ENCODE peak calls at places on chromosomes 13 and 19, in four cellular contexts. X, E, I and K are unnamed samples.

GRCh38 chr19:56746367-56746766 is 74.8 kb upstream of the ZNF835 start:
- DNase-seq in E (no peak), I (no peak), X (no peak), K (no peak)

GRCh38 chr19:19185853-19186728 is 5.9 kb downstream of the BORCS8 start:
- DNase-seq in I (peak), X (peak), E (peak), K (no peak)

GRCh38 chr13:34993470-34993869 is 51.4 kb downstream of the NBEA start:
- DNase-seq in E (no peak), I (no peak), X (no peak), K (no peak)

GRCh38 chr19:2702170-2703076 is at the start of gene GNG7:
- DNase-seq in E (peak), I (peak), X (peak), K (peak)

GRCh38 chr13:31168166-31168565 is 6.5 kb upstream of the HSPH1 start:
- DNase-seq in E (no peak), I (no peak), X (no peak), K (no peak)

GRCh38 chr19:1811472-1811894 is 593 bp downstream of the ATP8B3 start:
- DNase-seq in X (peak), E (peak), I (peak), K (peak)

GRCh38 chr19:18045307-18046013 is 37.5 kb downstream of the ARRDC2 start:
- DNase-seq in I (no peak), X (no peak), E (no peak), K (no peak)

GRCh38 chr13:20177049-20177831 is 15.5 kb downstream of the GJB2 start:
- DNase-seq in E (no peak), I (no peak), X (no peak), K (no peak)

GRCh38 chr13:33644607-33645543 is 173.1 kb upstream of the RFC3 start:
- DNase-seq in X (peak), I (no peak), E (no peak), K (no peak)

GRCh38 chr13:31044658-31045620 is 112.5 kb downstream of the TEX26 start:
- DNase-seq in X (no peak), E (no peak), I (no peak), K (no peak)

GRCh38 chr13:60109285-60109684 is 54.4 kb downstream of the DIAPH3 start:
- DNase-seq in E (no peak), I (no peak), X (no peak), K (no peak)

GRCh38 chr13:76527041-76527440 is 359.2 kb downstream of the KCTD12 start:
- DNase-seq in X (no peak), E (no peak), I (no peak), K (no peak)

GRCh38 chr13:71852082-71852481 is 14.9 kb downstream of the DACH1 start:
- DNase-seq in X (no peak), E (no peak), I (no peak), K (no peak)

GRCh38 chr19:14073232-14073924 is 792 bp downstream of the MISP3 start:
- DNase-seq in E (peak), X (peak), I (peak), K (no peak)

GRCh38 chr13:67632590-67632989 is 402.5 kb upstream of the PCDH9 start:
- DNase-seq in X (no peak), I (no peak), E (no peak), K (no peak)

GRCh38 chr19:46372901-46373572 is 26.1 kb downstream of the PPP5C start:
- DNase-seq in E (no peak), I (peak), X (no peak), K (peak)

GRCh38 chr19:46371371-46371901 is 24.5 kb downstream of the PPP5C start:
- DNase-seq in E (no peak), I (no peak), X (no peak), K (no peak)

GRCh38 chr19:46373573-46374359 is 26.9 kb downstream of the PPP5C start:
- DNase-seq in E (peak), X (no peak), I (peak), K (peak)

GRCh38 chr19:46376241-46377153 is 29.6 kb downstream of the PPP5C start:
- DNase-seq in X (no peak), I (no peak), E (no peak), K (peak)

DNA sequence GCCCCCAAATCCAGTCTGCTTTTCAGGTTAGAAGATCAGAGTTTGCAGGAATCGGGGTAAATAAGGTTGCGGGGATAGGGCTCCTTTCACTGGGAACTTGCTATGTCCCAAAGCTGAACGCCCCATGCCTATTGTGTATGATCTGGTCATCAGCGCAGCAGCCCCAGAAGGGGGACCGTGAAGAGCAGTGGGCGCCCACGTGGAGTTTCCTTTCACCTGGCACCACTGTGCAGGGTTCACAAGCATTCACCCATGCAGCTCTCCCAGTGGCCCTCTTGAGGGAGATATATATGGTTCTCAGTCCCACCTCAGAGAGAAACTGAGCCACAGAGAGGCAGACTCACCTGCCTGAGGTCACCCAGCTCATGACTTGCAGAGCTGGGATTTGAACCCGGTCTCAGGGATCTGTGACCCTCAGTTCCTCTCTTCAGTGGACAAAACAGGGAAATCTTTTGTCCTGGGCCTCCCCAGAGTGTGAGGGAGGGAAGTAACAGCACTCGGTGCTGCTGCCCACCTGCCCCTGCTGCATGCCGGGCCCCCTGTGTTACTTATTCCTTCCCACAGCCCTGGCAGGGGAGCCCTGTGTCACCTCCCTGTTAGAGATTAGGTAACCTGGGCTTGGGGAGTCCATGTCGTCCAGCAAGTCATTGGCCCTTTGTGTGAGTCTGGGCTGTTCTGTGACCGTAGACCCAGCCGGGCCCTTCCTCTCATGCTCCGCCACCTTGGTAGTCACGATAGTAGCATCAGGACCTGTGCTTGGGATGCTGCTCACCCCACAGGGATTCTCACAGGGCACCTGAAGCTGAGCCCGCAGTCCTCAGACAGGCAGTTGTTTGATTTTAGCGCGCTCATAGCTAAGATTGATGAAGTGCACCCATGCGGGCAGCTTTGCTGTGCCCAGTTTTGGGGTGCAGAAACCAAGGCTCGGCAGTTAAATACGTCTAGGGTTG is 27.9 kb downstream of the PPP5C start:
- DNase-seq in I (no peak), E (no peak), X (no peak), K (no peak)
- H3K4me3 ChIP-seq in I (no peak), E (no peak), X (no peak), K (no peak)

GRCh38 chr19:46617566-46618079 is 7.3 kb downstream of the PTGIR start:
- DNase-seq in X (no peak), E (no peak), I (no peak), K (no peak)
- H3K4me3 ChIP-seq in X (no peak), E (no peak), I (no peak), K (no peak)

GRCh38 chr19:36508325-36508724 is 19.0 kb upstream of the ZNF566 start:
- DNase-seq in I (no peak), E (no peak), X (no peak), K (no peak)

DNA sequence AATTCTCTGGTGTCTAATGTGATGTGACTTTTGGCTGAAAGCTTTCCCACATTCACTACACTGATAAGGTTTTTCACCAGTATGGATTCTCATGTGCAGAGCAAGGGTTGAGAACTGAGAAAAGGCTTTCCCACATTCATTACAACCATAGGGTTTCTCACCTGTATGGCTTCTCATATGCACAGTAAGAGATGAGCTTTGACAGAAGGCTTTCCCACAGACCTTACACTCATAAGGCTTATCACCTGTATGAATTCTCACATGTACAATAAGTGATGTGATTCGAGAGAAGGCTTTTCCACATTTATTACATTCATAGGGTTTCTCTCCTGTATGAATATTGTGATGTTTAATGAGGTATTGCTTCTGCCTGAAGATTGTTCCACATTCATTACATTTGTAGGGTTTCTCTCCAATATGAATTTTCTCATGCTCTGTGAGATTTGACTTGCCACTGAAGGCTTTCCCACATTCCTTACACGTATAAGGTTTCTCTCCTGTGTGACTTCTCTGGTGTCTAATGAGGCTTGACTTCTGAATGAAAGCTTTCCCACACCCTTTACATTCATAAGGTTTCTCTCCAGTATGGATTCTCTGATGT is 14.0 kb downstream of the ZNF260 start:
- DNase-seq in E (no peak), X (peak), I (peak), K (no peak)
- H3K4me3 ChIP-seq in E (no peak), X (no peak), I (no peak), K (no peak)

GRCh38 chr13:48125794-48126228 is 30.9 kb upstream of the MED4 start:
- DNase-seq in E (no peak), I (no peak), X (peak), K (no peak)
- H3K4me3 ChIP-seq in E (no peak), I (no peak), X (no peak), K (no peak)

GRCh38 chr13:105276571-105276970 is 1258.9 kb downstream of the EFNB2 start:
- DNase-seq in E (no peak), I (no peak), X (no peak), K (no peak)
- H3K4me3 ChIP-seq in E (no peak), I (no peak), X (no peak), K (no peak)

DNA sequence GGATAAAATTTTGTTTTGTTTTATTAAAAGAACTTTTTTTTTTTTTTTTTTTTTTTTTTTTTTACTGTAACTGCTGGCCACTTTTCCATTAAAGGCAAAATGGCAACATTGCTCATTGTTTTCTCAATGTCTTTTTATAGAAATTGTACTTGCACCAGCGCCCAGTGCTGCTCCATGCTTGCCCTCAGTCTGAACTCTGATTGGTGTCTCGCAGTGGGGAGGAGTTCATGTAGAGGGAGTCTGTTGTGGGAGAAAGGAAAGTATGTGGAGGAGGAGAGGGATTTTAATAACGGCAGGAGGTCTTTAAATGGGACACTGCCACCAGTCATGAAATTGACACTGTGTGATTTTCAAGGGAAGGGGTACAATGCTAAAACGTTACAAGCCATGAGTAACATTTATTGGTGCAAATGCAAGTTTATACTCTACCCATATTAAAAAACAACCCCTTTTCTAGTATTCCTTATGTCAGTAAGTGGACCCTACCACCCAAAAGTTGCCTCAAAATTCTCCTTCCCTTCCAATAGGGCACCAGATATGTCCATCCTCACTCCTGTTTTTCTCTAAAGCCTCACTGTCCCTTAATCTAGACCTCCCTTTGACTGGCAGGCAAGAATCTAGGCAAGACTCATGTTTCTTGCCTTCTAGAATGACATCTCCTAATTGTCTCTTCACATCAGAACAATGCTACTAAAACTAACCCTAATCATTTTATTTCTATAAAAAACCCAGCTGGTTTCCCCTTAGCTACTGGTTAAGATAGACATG is 3.2 kb downstream of the RASL11A start:
- DNase-seq in X (no peak), I (no peak), E (no peak), K (no peak)
- H3K4me3 ChIP-seq in X (no peak), I (no peak), E (no peak), K (no peak)